ENCODE peak calls at places on chromosomes 12 and 14, in nine cellular contexts. P, W, Q, Z, C, K, G, V and L are unnamed samples.

GRCh38 chr12:13686243-13686642 is 295.2 kb downstream of the GRIN2B start:
- DNase-seq in P (no peak), W (no peak), Q (no peak), Z (no peak), C (no peak), K (no peak), G (no peak), V (no peak), L (no peak)

GRCh38 chr14:76589246-76589645 is 172.0 kb upstream of the VASH1 start:
- DNase-seq in P (no peak), W (no peak), Q (no peak), Z (no peak), C (no peak), K (no peak), G (no peak), V (no peak), L (no peak)

GRCh38 chr14:21902561-21903199 is 229.1 kb upstream of the OR4E1 start:
- DNase-seq in P (no peak), W (no peak), Q (peak; percentile 38), Z (no peak), C (no peak), K (peak; percentile 4), G (no peak), V (no peak), L (no peak)

GRCh38 chr14:81471062-81471461 is 62.6 kb downstream of the SEL1L start:
- DNase-seq in P (no peak), W (no peak), Q (no peak), Z (no peak), C (no peak), K (no peak), G (no peak), V (no peak), L (no peak)

GRCh38 chr14:72792051-72792788 is 101.7 kb downstream of the DPF3 start:
- DNase-seq in P (peak; percentile 67), W (no peak), Q (peak; percentile 47), Z (no peak), C (peak; percentile 93), K (no peak), G (no peak), V (no peak), L (no peak)

GRCh38 chr14:38838049-38838978 is 264.7 kb downstream of the SEC23A start:
- DNase-seq in P (no peak), W (no peak), Q (no peak), Z (no peak), C (no peak), K (no peak), G (no peak), V (no peak), L (no peak)

GRCh38 chr12:1630827-1631591 is 2.0 kb downstream of the WNT5B start:
- DNase-seq in P (no peak), W (peak; percentile 78), Q (peak; percentile 75), Z (no peak), C (no peak), K (no peak), G (no peak), V (no peak), L (peak; percentile 72)

GRCh38 chr12:52713960-52714886 is 10.9 kb upstream of the KRT77 start:
- DNase-seq in P (no peak), W (no peak), Q (peak; percentile 75), Z (peak; percentile 77), C (no peak), K (no peak), G (no peak), V (no peak), L (peak; percentile 17)

GRCh38 chr14:104227806-104228205 is 89.4 kb downstream of the KIF26A start:
- DNase-seq in P (no peak), W (no peak), Q (no peak), Z (peak; percentile 16), C (no peak), K (no peak), G (no peak), V (no peak), L (no peak)

GRCh38 chr14:104229621-104230041 is 91.2 kb downstream of the KIF26A start:
- DNase-seq in P (no peak), W (no peak), Q (no peak), Z (peak; percentile 46), C (no peak), K (peak; percentile 68), G (no peak), V (no peak), L (no peak)

GRCh38 chr14:104228716-104229620 is 90.6 kb downstream of the KIF26A start:
- DNase-seq in P (no peak), W (no peak), Q (no peak), Z (peak; percentile 67), C (no peak), K (no peak), G (no peak), V (no peak), L (no peak)

GRCh38 chr14:104226421-104227385 is 88.3 kb downstream of the KIF26A start:
- DNase-seq in P (no peak), W (no peak), Q (no peak), Z (peak; percentile 49), C (no peak), K (no peak), G (peak; percentile 39), V (no peak), L (no peak)

DNA sequence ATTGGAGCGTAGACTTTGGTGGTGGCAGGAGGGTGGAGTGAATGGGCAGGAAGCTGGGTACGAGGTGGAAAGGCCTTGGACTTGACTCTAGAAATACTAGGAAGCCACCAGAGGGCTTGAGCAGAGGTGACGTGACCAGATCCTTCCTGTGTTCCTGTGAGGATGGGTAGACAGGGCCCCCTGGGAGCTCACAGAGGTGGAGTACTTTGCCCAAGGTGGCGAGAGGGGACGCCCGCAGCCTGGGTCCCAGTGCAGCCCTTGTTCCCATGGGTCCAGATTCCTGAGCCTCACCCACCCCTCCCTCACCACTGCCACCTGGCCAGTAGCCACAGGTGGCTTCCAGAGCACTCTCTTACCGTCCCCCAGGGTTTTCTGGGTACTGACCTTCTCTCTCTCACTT is 89.8 kb downstream of the KIF26A start:
- DNase-seq in P (no peak), W (no peak), Q (no peak), Z (peak; percentile 20), C (no peak), K (no peak), G (no peak), V (no peak), L (no peak)
- H3K4me1 ChIP-seq in P (peaks cover 9% of the 10 kb centered on the region), W (peaks cover 7% of the 10 kb centered on the region), Q (no peaks in the 10 kb centered on the region), Z (no peaks in the 10 kb centered on the region), C (peaks cover 3% of the 10 kb centered on the region), K (peaks cover 2% of the 10 kb centered on the region), G (no peaks in the 10 kb centered on the region), V (no peaks in the 10 kb centered on the region), L (peaks cover 15% of the 10 kb centered on the region)

DNA sequence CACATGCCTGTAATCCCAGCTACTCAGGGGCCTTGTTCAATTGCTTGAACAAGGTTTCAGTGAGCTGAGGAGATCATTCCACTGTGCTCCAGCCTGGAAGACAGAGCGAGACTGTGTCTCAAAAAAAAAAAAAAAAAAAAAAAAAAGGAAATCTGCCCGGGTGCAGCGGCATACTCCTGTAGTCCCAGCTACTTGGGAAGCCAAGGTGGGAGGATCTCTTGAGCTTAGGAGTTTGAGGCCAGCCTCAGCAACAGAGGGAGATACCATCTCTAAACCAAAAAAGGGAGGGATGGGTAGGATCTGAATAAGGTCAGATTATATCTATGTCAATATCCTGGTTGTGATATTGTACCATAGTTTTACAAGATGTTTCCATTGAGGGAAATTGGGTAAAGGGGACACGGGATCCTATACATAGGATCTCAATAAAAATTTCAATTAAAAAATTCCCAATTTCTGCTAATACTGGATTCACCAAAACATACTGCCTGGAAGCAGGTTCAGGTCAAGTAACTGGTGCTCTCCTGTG is 76.4 kb downstream of the BORCS5 start:
- DNase-seq in P (no peak), W (no peak), Q (no peak), Z (no peak), C (no peak), K (no peak), G (no peak), V (no peak), L (no peak)
- H3K4me1 ChIP-seq in P (peaks cover 8% of the 10 kb centered on the region), W (no peaks in the 10 kb centered on the region), Q (no peaks in the 10 kb centered on the region), Z (peaks cover 15% of the 10 kb centered on the region), C (peaks cover 11% of the 10 kb centered on the region), K (peaks cover 2% of the 10 kb centered on the region), G (peaks cover 29% of the 10 kb centered on the region), V (peaks cover 16% of the 10 kb centered on the region), L (peaks cover 21% of the 10 kb centered on the region)

GRCh38 chr14:63473194-63473788 is 69.9 kb downstream of the PPP2R5E start:
- DNase-seq in P (no peak), W (no peak), Q (no peak), Z (no peak), C (no peak), K (no peak), G (no peak), V (peak; percentile 38), L (no peak)
- H3K4me1 ChIP-seq in P (peaks cover 66% of the 10 kb centered on the region), W (peaks cover 10% of the 10 kb centered on the region), Q (peaks cover 6% of the 10 kb centered on the region), Z (peaks cover 20% of the 10 kb centered on the region), C (peaks cover 36% of the 10 kb centered on the region), K (peaks cover 21% of the 10 kb centered on the region), G (peaks cover 55% of the 10 kb centered on the region), V (peaks cover 41% of the 10 kb centered on the region), L (peaks cover 24% of the 10 kb centered on the region)

DNA sequence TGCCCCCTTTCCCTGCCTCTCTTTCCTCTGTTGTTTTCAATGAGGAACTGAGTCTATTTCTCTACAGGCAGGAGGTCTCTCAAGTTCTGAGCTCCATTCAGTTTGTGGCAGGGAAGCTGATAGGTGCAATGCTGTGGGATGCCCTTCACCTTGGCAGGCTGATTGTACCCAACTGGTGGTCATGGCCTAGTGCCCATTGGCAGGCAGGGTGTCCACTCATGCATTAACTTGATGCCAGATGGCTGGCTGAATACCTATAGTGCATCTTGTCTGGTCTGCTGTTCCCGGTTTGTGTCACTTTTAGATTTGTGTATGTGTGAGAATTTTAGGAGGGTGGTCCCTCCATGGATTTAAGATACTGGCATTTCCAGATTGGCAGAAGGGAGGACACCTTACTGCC is 20.0 kb upstream of the ITGA5 start:
- DNase-seq in P (no peak), W (no peak), Q (no peak), Z (no peak), C (no peak), K (no peak), G (no peak), V (no peak), L (no peak)
- H3K4me1 ChIP-seq in P (peaks cover 5% of the 10 kb centered on the region), W (peaks cover 13% of the 10 kb centered on the region), Q (no peaks in the 10 kb centered on the region), Z (no peaks in the 10 kb centered on the region), C (peaks cover 7% of the 10 kb centered on the region), K (no peaks in the 10 kb centered on the region), G (peaks cover 81% of the 10 kb centered on the region), V (peaks cover 31% of the 10 kb centered on the region), L (no peaks in the 10 kb centered on the region)

GRCh38 chr12:24905431-24905830 is 43.5 kb downstream of the BCAT1 start:
- DNase-seq in P (no peak), W (no peak), Q (no peak), Z (no peak), C (no peak), K (no peak), G (no peak), V (no peak), L (no peak)

GRCh38 chr12:24911284-24911791 is 37.6 kb downstream of the BCAT1 start:
- DNase-seq in P (no peak), W (no peak), Q (no peak), Z (no peak), C (no peak), K (peak; percentile 7), G (no peak), V (peak; percentile 85), L (peak; percentile 80)

GRCh38 chr12:24913130-24913529 is 35.8 kb downstream of the BCAT1 start:
- DNase-seq in P (no peak), W (no peak), Q (no peak), Z (no peak), C (no peak), K (no peak), G (no peak), V (no peak), L (no peak)

GRCh38 chr12:24907464-24907863 is 41.4 kb downstream of the BCAT1 start:
- DNase-seq in P (no peak), W (no peak), Q (no peak), Z (no peak), C (no peak), K (no peak), G (no peak), V (no peak), L (no peak)

GRCh38 chr12:24909667-24910066 is 39.2 kb downstream of the BCAT1 start:
- DNase-seq in P (peak; percentile 35), W (no peak), Q (no peak), Z (no peak), C (peak; percentile 78), K (no peak), G (peak; percentile 75), V (peak; percentile 55), L (peak; percentile 45)
- H3K4me1 ChIP-seq in P (no peaks in the 10 kb centered on the region), W (peaks cover 22% of the 10 kb centered on the region), Q (no peaks in the 10 kb centered on the region), Z (no peaks in the 10 kb centered on the region), C (no peaks in the 10 kb centered on the region), K (no peaks in the 10 kb centered on the region), G (no peaks in the 10 kb centered on the region), V (peaks cover 11% of the 10 kb centered on the region), L (peaks cover 12% of the 10 kb centered on the region)